ENCODE peak calls at places on chromosomes 2 and 18, in nine cellular contexts. W is fibroblast of mammary gland, E is IMR-90, T is adrenal gland, M is ovary, V is OCI-LY7, J is pancreas, U is AG10803, X is cardiac fibroblast. I is an unnamed sample.
A peak's percentile ranks its signal among the peaks of the same experiment; 100 is the strongest.

GRCh38 chr2:121721926-121722325 is 14.7 kb downstream of the NIFK start:
- DNase-seq in E (peak; percentile 92), T (no peak), W (peak; percentile 96), M (no peak), X (peak; percentile 96), J (no peak), U (peak; percentile 95), V (no peak), I (no peak)

GRCh38 chr2:46858697-46859080 is 56.9 kb downstream of the MCFD2 start:
- DNase-seq in T (no peak), V (no peak), J (no peak), U (peak; percentile 99), X (peak; percentile 95), M (no peak), W (peak; percentile 98), E (peak; percentile 91), I (no peak)

GRCh38 chr18:51170689-51171088 is 26.8 kb downstream of the MEX3C start:
- DNase-seq in E (no peak), U (no peak), M (no peak), J (no peak), V (no peak), T (no peak), X (no peak), W (no peak), I (no peak)

GRCh38 chr2:11397513-11397912 is 53.1 kb upstream of the ROCK2 start:
- DNase-seq in X (no peak), V (no peak), W (no peak), J (no peak), E (no peak), T (no peak), M (no peak), U (no peak), I (no peak)

GRCh38 chr18:24189007-24189528 is 50.2 kb downstream of the CABYR start:
- DNase-seq in T (no peak), E (peak; percentile 70), U (no peak), M (no peak), X (peak; percentile 34), J (no peak), W (no peak), V (no peak), I (peak; percentile 66)

GRCh38 chr2:11254100-11254536 is 90.3 kb downstream of the ROCK2 start:
- DNase-seq in M (no peak), V (no peak), U (no peak), W (no peak), X (peak; percentile 18), E (peak; percentile 28), T (no peak), J (no peak), I (no peak)

GRCh38 chr2:32752205-32752604 is 124.4 kb downstream of the TTC27 start:
- DNase-seq in U (peak; percentile 72), V (no peak), X (peak; percentile 22), T (no peak), J (no peak), M (no peak), W (no peak), E (peak; percentile 58), I (no peak)

GRCh38 chr2:226548706-226549105 is 250.9 kb downstream of the IRS1 start:
- DNase-seq in T (no peak), J (no peak), V (no peak), W (no peak), U (no peak), E (peak; percentile 41), X (no peak), M (no peak), I (no peak)

GRCh38 chr2:18440141-18440605 is 120.3 kb downstream of the RDH14 start:
- DNase-seq in E (peak; percentile 87), M (no peak), V (no peak), X (peak; percentile 61), J (no peak), U (peak; percentile 91), W (peak; percentile 97), T (no peak), I (no peak)

GRCh38 chr2:30398488-30398887 is 48.6 kb upstream of the LCLAT1 start:
- DNase-seq in J (no peak), E (peak; percentile 55), U (peak; percentile 48), W (peak; percentile 31), T (no peak), M (no peak), V (no peak), X (peak; percentile 55), I (no peak)

GRCh38 chr2:226524381-226524843 is 275.2 kb downstream of the IRS1 start:
- DNase-seq in E (peak; percentile 95), V (no peak), U (peak; percentile 81), X (peak; percentile 96), T (no peak), M (no peak), W (peak; percentile 97), J (no peak), I (no peak)

GRCh38 chr2:148674063-148675020 is 29.8 kb downstream of the EPC2 start:
- DNase-seq in T (no peak), M (no peak), U (no peak), J (no peak), E (peak; percentile 77), X (peak; percentile 48), W (peak; percentile 66), V (peak; percentile 46), I (peak; percentile 40)

GRCh38 chr2:233819884-233820765 is 34.2 kb downstream of the HJURP start:
- DNase-seq in V (no peak), J (no peak), M (no peak), T (no peak), E (no peak), W (no peak), U (no peak), X (no peak), I (no peak)

GRCh38 chr18:27901424-27902226 is 275.3 kb downstream of the CDH2 start:
- DNase-seq in X (no peak), U (no peak), J (no peak), M (no peak), V (no peak), E (no peak), T (no peak), W (no peak), I (no peak)

GRCh38 chr2:202933958-202934357 is 21.9 kb downstream of the CARF start:
- DNase-seq in X (no peak), W (no peak), T (no peak), J (no peak), M (no peak), E (no peak), V (no peak), U (no peak), I (no peak)

GRCh38 chr2:25587361-25587760 is 86.0 kb downstream of the DTNB start:
- DNase-seq in J (no peak), U (peak; percentile 34), V (no peak), X (peak; percentile 66), M (no peak), W (peak; percentile 37), E (peak; percentile 68), T (no peak), I (peak; percentile 32)

GRCh38 chr2:28956890-28957289 is 24.2 kb upstream of the TOGARAM2 start:
- DNase-seq in U (peak; percentile 5), T (no peak), J (no peak), V (no peak), X (peak; percentile 49), M (no peak), E (no peak), W (peak; percentile 39), I (no peak)
- TF ChIP-seq CTCF in U (peak; percentile 42), T (no peak), J (no peak), V (peak; percentile 11), X (peak; percentile 29), M (no peak), E (peak; percentile 38), W (peak; percentile 39), I (peak; percentile 34)

DNA sequence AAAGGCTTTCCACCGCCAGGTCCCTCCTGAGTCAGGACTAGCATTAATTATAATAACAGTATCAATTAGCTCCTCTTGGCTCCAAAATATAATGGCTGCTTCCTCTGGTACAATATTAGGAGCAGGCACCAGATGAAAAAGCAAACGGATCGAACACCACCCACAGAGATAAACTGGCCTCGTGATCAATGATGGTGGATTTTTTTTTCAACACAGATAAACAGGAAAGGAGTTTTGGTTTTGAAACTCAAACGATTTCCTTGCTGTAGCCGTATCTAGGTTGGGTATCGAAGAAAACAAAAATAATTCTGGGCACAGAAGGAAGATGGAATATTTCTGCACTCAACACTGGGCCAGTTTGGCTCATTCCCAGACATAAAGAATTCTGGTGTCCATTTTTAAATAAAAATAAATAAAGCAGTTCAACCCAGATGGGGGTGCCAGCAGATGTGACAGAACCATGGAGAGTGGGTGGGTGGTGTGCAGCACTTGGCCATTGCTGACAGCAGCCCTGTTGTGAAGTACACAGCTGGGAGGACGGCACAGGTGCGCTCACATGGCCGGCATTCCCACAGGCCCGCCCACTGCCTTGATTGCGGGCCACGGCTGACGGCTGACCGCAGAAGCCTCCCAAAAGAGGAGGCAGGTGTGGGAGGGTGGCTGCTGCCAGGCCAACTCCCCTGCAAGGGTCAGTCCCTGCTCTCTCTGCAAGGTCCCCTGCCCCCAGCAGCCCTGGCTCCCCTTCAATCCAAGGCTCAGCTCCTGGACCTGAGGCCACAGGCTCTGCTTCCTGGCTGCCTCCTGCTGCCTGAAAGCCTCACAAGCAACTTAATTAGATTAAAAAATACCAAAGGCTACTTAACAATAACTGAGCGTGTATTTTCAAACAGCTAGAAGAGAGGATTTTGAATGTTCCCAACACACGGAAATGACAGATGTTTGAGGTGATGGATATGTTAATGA is 351.9 kb upstream of the ID2 start:
- DNase-seq in X (no peak), M (no peak), T (no peak), U (no peak), E (no peak), V (no peak), J (peak; percentile 34), W (no peak), I (no peak)
- TF ChIP-seq CTCF in X (no peak), M (no peak), T (no peak), U (no peak), E (no peak), V (no peak), J (no peak), W (peak; percentile 1), I (no peak)

DNA sequence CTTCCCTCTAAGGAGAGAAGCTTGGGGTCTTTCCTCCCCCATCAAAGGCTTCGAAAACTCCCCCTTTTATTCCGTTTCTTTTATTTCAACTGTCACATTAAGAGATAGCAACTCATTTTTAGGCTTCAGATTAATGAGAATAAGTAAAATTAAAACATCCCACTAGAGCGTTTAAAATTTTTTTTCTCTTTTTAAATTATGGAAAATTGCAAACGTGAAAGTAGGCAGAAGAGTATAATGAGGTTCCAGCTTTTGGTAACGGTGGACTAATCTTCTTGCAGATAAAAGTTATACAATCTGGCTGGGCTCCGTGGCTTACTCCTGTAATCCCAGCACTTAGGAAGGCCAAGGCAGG is 21.9 kb upstream of the RMP24 start:
- DNase-seq in W (no peak), U (no peak), X (no peak), J (no peak), M (no peak), T (no peak), E (no peak), V (no peak), I (no peak)
- TF ChIP-seq CTCF in W (no peak), U (no peak), X (no peak), J (peak; percentile 7), M (no peak), T (no peak), E (no peak), V (peak; percentile 10), I (no peak)

DNA sequence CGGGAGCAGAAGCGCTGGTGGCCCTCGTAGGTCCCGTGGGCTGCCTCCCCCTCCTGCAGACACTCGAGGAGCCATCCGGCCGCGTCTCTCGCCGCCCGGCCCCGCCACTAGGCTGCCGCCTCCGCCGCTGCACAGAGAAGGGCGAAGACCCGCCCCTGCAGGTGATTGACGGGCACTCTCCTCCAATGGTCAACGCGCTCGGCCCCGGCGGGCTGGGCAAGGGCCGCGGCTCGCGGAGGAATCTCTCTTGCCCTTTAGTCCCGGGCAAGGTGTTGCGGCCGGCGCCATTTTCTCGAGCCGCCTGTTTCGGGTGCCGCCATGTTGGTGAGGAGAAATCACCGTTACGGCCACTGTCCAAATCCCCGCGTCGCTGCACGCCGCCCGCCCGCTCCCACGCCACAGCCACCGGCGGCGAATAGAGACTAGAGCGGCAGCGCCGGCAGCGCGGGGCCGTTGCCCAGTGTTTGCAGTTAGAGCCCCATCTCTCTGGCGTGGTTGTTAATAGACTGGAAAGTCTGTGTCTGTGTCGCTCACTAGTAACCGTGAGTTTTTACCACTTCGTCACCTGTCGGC is at the start of gene ZC3H6:
- DNase-seq in X (peak; percentile 98), U (peak; percentile 99), V (peak; percentile 98), M (peak; percentile 99), T (peak; percentile 100), W (peak; percentile 97), J (peak; percentile 98), E (peak; percentile 98), I (peak; percentile 96)
- TF ChIP-seq CTCF in X (peak; percentile 18), U (no peak), V (no peak), M (no peak), T (peak; percentile 28), W (no peak), J (no peak), E (peak; percentile 29), I (no peak)

I was measured in GM13976.